ENCODE peak calls at places on chromosomes 11 and 22, in ten cellular contexts. U is NCI-H187; T is mucosa of gallbladder; D is EH; X is activated CD8-positive, alpha-beta memory T cell treated with anti-CD3 and anti-CD28 coated beads, Interleukin-2, amount 10 ng/mL, durations not matched to agents 7 days and 5 days; Q is right lobe of liver; G is small intestine; J is ACHN; B is globus pallidus; V is stomach. E is an unnamed sample.

GRCh38 chr11:5380740-5381342 is 2.8 kb upstream of the OR51M1 start:
- DNase-seq in D (peak), T (peak), X (peak), U (peak), B (peak), J (peak), V (peak), G (peak), Q (no peak), E (no peak)

GRCh38 chr11:19980957-19981669 is 179.2 kb downstream of the DBX1 start:
- DNase-seq in V (no peak), U (no peak), D (peak), X (no peak), B (no peak), J (no peak), T (no peak), G (no peak), Q (no peak), E (no peak)

GRCh38 chr22:21457023-21457787 is 10.0 kb upstream of the TMEM191C start:
- DNase-seq in G (no peak), V (no peak), B (no peak), T (peak), X (no peak), D (no peak), Q (peak), U (no peak), J (no peak), E (no peak)

GRCh38 chr11:62544521-62545436 is 1.8 kb downstream of the AHNAK start:
- DNase-seq in U (no peak), D (peak), T (no peak), V (no peak), J (no peak), Q (no peak), B (no peak), G (peak), X (peak), E (no peak)

GRCh38 chr11:70491696-70492472 is 93.6 kb downstream of the CTTN start:
- DNase-seq in D (no peak), J (no peak), V (no peak), Q (peak), X (no peak), T (no peak), B (no peak), U (no peak), G (no peak), E (no peak)

GRCh38 chr11:79011357-79011756 is 429.5 kb downstream of the TENM4 start:
- DNase-seq in V (no peak), G (no peak), J (no peak), Q (no peak), D (no peak), T (no peak), U (no peak), X (no peak), B (no peak), E (no peak)

GRCh38 chr11:83691387-83692088 is 405.4 kb upstream of the CCDC90B start:
- DNase-seq in Q (no peak), T (peak), V (peak), G (peak), X (no peak), J (no peak), B (no peak), D (peak), U (no peak), E (no peak)

GRCh38 chr11:64204464-64204989 is 2.0 kb upstream of the FERMT3 start:
- DNase-seq in J (peak), D (peak), T (peak), G (peak), B (peak), U (peak), Q (peak), V (peak), X (peak), E (no peak)

GRCh38 chr22:22687638-22688500 is 43.5 kb downstream of the GGTLC2 start:
- DNase-seq in T (peak), D (peak), G (peak), J (peak), B (peak), U (no peak), X (peak), Q (no peak), V (peak), E (no peak)

GRCh38 chr11:415640-416041 is 842 bp upstream of the SIGIRR start:
- DNase-seq in X (no peak), V (no peak), J (no peak), D (no peak), B (no peak), U (no peak), G (no peak), Q (peak), T (no peak), E (no peak)

GRCh38 chr11:1844221-1845094 is 5.7 kb downstream of the TNNI2 start:
- DNase-seq in X (peak), Q (peak), D (peak), V (no peak), G (peak), J (no peak), T (peak), B (no peak), U (no peak), E (no peak)

GRCh38 chr22:29580200-29580810 is 608 bp downstream of the NIPSNAP1 start:
- DNase-seq in B (no peak), V (no peak), G (peak), D (no peak), Q (peak), J (no peak), X (peak), U (no peak), T (no peak), E (no peak)

E was measured in NCI-H2081 treated with DMSO at 0.1 percent for 48 hours.